ENCODE peak calls at places on chromosomes 13 and 19, in four cellular contexts. J is IMR-90, G is K562, E is endothelial cell of umbilical vein. L is an unnamed sample.

GRCh38 chr19:50482886-50483285 is 6.2 kb upstream of the GARIN5A start:
- DNase-seq in G (no peak), J (no peak), E (no peak), L (no peak)

GRCh38 chr13:109968876-109969577 is 182.6 kb upstream of the IRS2 start:
- DNase-seq in J (no peak), G (no peak), E (no peak), L (no peak)

GRCh38 chr19:33156354-33156753 is 24.4 kb downstream of the WDR88 start:
- DNase-seq in G (peak; percentile 2), J (peak; percentile 41), E (no peak), L (no peak)

GRCh38 chr13:91962946-91963345 is 564.5 kb downstream of the GPC5 start:
- DNase-seq in G (no peak), J (no peak), E (no peak), L (no peak)

GRCh38 chr19:52270266-52270885 is 989 bp downstream of the ZNF766 start:
- DNase-seq in E (no peak), J (peak; percentile 17), G (peak; percentile 23), L (no peak)

GRCh38 chr19:40612831-40613668 is 11.9 kb downstream of the LTBP4 start:
- DNase-seq in E (no peak), J (no peak), G (peak; percentile 89), L (no peak)

GRCh38 chr19:33275559-33275932 is 26.8 kb downstream of the CEBPA start:
- DNase-seq in E (no peak), J (no peak), G (no peak), L (no peak)

GRCh38 chr19:7391218-7391670 is 42.5 kb downstream of the ARHGEF18 start:
- DNase-seq in J (peak; percentile 77), E (peak; percentile 23), G (no peak), L (peak; percentile 82)

GRCh38 chr19:49447485-49448431 is 3.9 kb downstream of the PIH1D1 start:
- DNase-seq in J (peak; percentile 8), E (peak; percentile 17), G (peak; percentile 66), L (no peak)

GRCh38 chr13:73223372-73223781 is 164.6 kb downstream of the KLF5 start:
- DNase-seq in J (no peak), G (no peak), E (no peak), L (no peak)

GRCh38 chr13:110023729-110024645 is 237.6 kb upstream of the IRS2 start:
- DNase-seq in G (no peak), E (no peak), J (peak; percentile 68), L (no peak)

GRCh38 chr19:2239173-2239572 is 2.5 kb downstream of the SF3A2 start:
- DNase-seq in J (no peak), E (no peak), G (no peak), L (no peak)
- H3K9ac ChIP-seq in J (peak overlapping the region; percentile 54), E (peak overlapping the region; percentile 81), G (peak overlapping the region; percentile 83), L (no peak overlapping the region)

DNA sequence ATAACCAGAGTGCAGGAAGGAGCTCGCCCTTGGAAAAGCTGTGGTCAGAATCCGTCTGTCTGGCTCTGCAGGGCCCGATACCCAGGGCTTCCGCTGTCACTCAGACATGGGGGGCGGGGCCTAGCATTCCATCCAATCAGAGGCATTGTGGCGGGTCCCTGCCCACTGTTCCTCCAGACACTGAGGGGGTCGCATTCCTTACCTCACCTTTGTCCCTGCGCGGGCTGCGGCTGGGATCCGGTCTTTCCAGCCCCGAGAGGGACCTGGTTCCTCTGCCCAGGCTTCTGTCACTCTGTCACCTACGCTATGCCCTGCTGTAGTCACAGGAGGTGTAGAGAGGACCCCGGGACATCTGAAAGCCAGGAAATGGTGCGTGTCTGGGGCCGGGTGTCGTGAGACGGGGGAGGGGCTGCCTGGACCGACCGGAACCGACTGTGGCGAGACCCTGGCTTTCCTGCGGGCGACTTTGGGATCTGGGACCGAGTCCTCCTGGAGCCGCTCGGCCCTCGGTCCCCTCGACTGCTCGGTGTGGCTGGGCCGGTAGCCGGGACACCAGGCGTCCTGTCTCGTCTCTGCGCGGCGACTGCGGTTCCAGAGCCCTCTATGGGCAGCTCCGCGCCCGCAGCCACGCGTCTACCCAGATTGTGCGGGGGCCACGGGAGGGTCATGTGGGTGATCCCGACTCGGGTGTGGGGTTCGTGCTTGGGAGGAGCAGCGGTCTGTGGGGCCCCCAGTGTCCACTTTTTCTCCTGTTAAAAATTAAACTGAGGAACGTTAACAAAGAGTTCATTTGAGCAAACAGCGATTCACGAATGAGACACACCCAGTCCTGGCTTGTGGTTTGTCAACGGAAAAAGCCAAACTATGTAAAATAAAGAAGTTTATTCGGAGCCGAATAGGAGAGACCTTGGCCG is at the start of gene ZNF69:
- DNase-seq in G (peak; percentile 90), E (peak; percentile 33), J (peak; percentile 62), L (no peak)
- TF ChIP-seq CTCF in G (peak; percentile 42), E (no peak), J (no peak), L (peak; percentile 25)

GRCh38 chr13:113791761-113792160 is 32.7 kb downstream of the TMEM255B start:
- DNase-seq in E (no peak), J (no peak), G (no peak), L (no peak)

GRCh38 chr13:113788413-113789135 is 29.5 kb downstream of the TMEM255B start:
- DNase-seq in G (no peak), J (no peak), E (no peak), L (no peak)

GRCh38 chr13:113791226-113791625 is 32.2 kb downstream of the TMEM255B start:
- DNase-seq in J (no peak), E (no peak), G (no peak), L (no peak)

GRCh38 chr13:113787694-113788093 is 28.7 kb downstream of the TMEM255B start:
- DNase-seq in G (no peak), J (no peak), E (no peak), L (no peak)

DNA sequence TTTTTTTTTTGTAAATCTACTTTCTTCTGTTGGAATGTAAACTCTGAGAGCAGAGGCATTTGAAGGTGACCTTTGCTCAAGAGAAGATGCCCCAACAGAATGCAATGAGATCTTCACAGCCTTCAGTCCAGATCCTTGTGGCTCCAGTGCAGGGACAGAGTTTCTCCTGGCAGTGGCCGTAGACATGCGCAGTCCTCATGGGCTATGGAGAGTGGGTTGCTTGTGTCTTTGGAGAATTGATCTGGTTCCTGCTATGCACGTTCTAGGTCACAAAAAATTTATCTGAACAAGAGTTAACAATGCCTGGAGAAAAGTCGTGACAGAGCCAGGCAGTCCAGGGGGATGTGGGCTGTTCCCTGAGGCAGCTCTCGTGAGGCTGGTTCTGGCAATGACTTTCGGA is 30.1 kb downstream of the TMEM255B start:
- DNase-seq in E (no peak), J (no peak), G (no peak), L (no peak)
- H3K9me1 ChIP-seq in E (no peaks in the 10 kb centered on the region), J (peaks cover 10% of the 10 kb centered on the region), G (no peaks in the 10 kb centered on the region), L (no peaks in the 10 kb centered on the region)

DNA sequence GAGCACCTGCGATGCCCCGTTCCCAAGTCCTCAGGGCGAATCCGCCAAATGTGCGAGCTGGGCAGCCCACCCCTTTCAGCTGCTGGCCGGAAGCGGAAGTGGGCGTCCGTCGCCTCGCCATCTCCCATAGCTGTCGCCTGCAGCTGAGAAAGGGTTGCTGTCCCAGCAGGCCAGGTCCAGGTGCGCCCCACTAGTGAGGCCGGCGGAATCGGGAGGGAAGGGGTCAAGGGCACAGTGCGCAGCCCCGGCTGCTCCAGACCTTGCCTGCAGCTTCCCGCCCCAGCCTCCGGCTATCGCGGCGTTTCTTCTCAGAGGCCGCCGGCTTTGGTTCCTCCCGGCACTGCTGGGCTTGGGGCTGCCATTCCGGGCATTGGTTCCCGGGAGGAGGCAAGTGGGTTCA is at the start of gene ZNF177:
- DNase-seq in J (no peak), E (no peak), G (peak; percentile 27), L (no peak)
- H3K9ac ChIP-seq in J (no peak within 1 kb of the TSS), E (no peak within 1 kb of the TSS), G (no peak within 1 kb of the TSS), L (no peak within 1 kb of the TSS)

GRCh38 chr13:27619711-27620376 is 485 bp downstream of the LNX2 start:
- DNase-seq in G (no peak), J (peak; percentile 21), E (peak; percentile 56), L (no peak)
- TF ChIP-seq CTCF in G (no peak), J (peak; percentile 30), E (peak; percentile 47), L (no peak)

DNA sequence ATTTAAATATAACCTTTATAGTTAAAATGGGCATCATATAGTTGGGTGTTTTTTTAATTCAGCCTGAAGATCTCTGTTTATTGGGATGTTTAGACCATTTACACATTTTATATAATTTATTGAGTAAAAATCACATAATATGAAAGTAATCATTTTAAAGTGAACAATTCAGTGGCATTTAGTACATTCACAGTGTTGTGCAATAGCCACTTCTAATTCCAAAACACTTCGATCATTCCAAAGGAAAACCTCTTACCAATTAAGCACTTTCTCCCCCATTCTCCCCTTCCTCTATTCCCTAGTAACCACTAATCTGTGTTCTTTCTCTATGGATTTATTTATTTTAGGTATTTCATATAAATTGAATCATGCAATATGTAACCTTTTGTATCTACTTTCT is 30.2 kb downstream of the ZNF527 start:
- DNase-seq in J (no peak), E (no peak), G (no peak), L (no peak)
- H3K9me1 ChIP-seq in J (no peaks in the 10 kb centered on the region), E (no peaks in the 10 kb centered on the region), G (no peaks in the 10 kb centered on the region), L (no peaks in the 10 kb centered on the region)

GRCh38 chr19:1873524-1874473 is 10.4 kb upstream of the KLF16 start:
- DNase-seq in J (no peak), E (peak; percentile 50), G (peak; percentile 57), L (no peak)

GRCh38 chr19:1871630-1872029 is 8.3 kb upstream of the KLF16 start:
- DNase-seq in G (no peak), J (no peak), E (no peak), L (no peak)

GRCh38 chr19:1872807-1873523 is 9.6 kb upstream of the KLF16 start:
- DNase-seq in G (no peak), E (no peak), J (no peak), L (no peak)

GRCh38 chr19:1868971-1869370 is 5.6 kb upstream of the KLF16 start:
- DNase-seq in J (no peak), G (no peak), E (no peak), L (no peak)

GRCh38 chr19:1871140-1871597 is 7.8 kb upstream of the KLF16 start:
- DNase-seq in G (no peak), J (no peak), E (no peak), L (no peak)
- H3K9ac ChIP-seq in G (peak overlapping the region; percentile 84), J (no peak overlapping the region), E (no peak overlapping the region), L (no peak overlapping the region)

GRCh38 chr19:43754312-43754561 is 525 bp downstream of the SMG9 start:
- DNase-seq in J (no peak), G (no peak), E (no peak), L (no peak)
- TF ChIP-seq CTCF in J (no peak), G (no peak), E (no peak), L (no peak)

L was measured in keratinocyte.